ENCODE peak calls at places on chromosomes 16 and 17, in six cellular contexts. N, G, M, B, X and Y are unnamed samples.

GRCh38 chr16:71626018-71626857 is at the start of gene MARVELD3:
- DNase-seq in M (no peak), N (no peak), X (peak; percentile 81), B (no peak), G (peak; percentile 64), Y (no peak)

GRCh38 chr16:19757762-19758595 is 39.9 kb downstream of the IQCK start:
- DNase-seq in G (no peak), M (no peak), N (no peak), B (peak; percentile 41), X (no peak), Y (no peak)

GRCh38 chr17:28331891-28332420 is 3.3 kb downstream of the IFT20 start:
- DNase-seq in N (no peak), X (no peak), G (no peak), B (no peak), M (no peak), Y (no peak)

GRCh38 chr16:79009911-79010310 is 590.6 kb downstream of the MAF start:
- DNase-seq in M (no peak), G (no peak), N (no peak), X (no peak), B (no peak), Y (no peak)

GRCh38 chr16:12545292-12545610 is 258.4 kb downstream of the CPPED1 start:
- DNase-seq in N (no peak), G (no peak), X (no peak), B (no peak), M (no peak), Y (no peak)

GRCh38 chr17:76266244-76266938 is 1.2 kb downstream of the UBALD2 start:
- DNase-seq in N (no peak), X (no peak), M (no peak), G (no peak), B (peak; percentile 59), Y (no peak)

GRCh38 chr16:718922-719321 is 2.0 kb upstream of the ANTKMT start:
- DNase-seq in B (no peak), N (no peak), X (no peak), M (no peak), G (no peak), Y (no peak)

GRCh38 chr17:15744885-15745284 is 12.8 kb downstream of the TBC1D26 start:
- DNase-seq in M (no peak), G (no peak), X (no peak), N (no peak), B (no peak), Y (no peak)

GRCh38 chr17:77501101-77501566 is 360.4 kb downstream of the SEC14L1 start:
- DNase-seq in X (peak; percentile 40), G (peak; percentile 61), B (no peak), M (no peak), N (no peak), Y (no peak)

GRCh38 chr17:79928502-79929256 is 89.4 kb upstream of the CBX4 start:
- DNase-seq in G (no peak), N (no peak), X (no peak), B (no peak), M (no peak), Y (no peak)

GRCh38 chr17:54180919-54181318 is 358.2 kb downstream of the KIF2B start:
- DNase-seq in G (no peak), B (no peak), M (no peak), N (no peak), X (no peak), Y (no peak)

GRCh38 chr16:46922239-46922638 is 38.1 kb downstream of the GPT2 start:
- DNase-seq in B (no peak), X (no peak), N (no peak), M (no peak), G (no peak), Y (no peak)

GRCh38 chr16:78473031-78473699 is 373.7 kb downstream of the WWOX start:
- DNase-seq in B (no peak), M (no peak), N (no peak), G (no peak), X (no peak), Y (no peak)

GRCh38 chr17:40284085-40284713 is 3.5 kb upstream of the CDC6 start:
- DNase-seq in B (peak; percentile 82), X (peak; percentile 90), M (no peak), G (no peak), N (no peak), Y (peak; percentile 66)

GRCh38 chr17:83203472-83204221 is 124.2 kb downstream of the METRNL start:
- DNase-seq in N (no peak), M (no peak), G (peak; percentile 79), X (no peak), B (no peak), Y (no peak)

GRCh38 chr17:34384822-34385605 is 22.0 kb upstream of the CCL1 start:
- DNase-seq in N (no peak), X (no peak), M (no peak), G (no peak), B (no peak), Y (no peak)

GRCh38 chr16:72469932-72470331 is 298.0 kb upstream of the PMFBP1 start:
- DNase-seq in B (no peak), X (no peak), N (no peak), M (no peak), G (no peak), Y (no peak)

GRCh38 chr17:16878084-16878483 is 93.8 kb downstream of the TNFRSF13B start:
- DNase-seq in B (no peak), N (no peak), M (no peak), G (no peak), X (no peak), Y (no peak)

GRCh38 chr16:50838165-50838564 is 96.3 kb downstream of the CYLD start:
- DNase-seq in N (no peak), B (no peak), G (no peak), M (no peak), X (no peak), Y (no peak)

GRCh38 chr17:66215529-66215911 is 13.7 kb downstream of the APOH start:
- DNase-seq in M (no peak), B (no peak), N (no peak), G (no peak), X (no peak), Y (no peak)

GRCh38 chr16:56354016-56354415 is 71.3 kb downstream of the AMFR start:
- DNase-seq in G (peak; percentile 42), B (no peak), M (no peak), N (no peak), X (no peak), Y (no peak)

GRCh38 chr17:76727745-76728456 is 1.3 kb downstream of the METTL23 start:
- DNase-seq in B (peak; percentile 39), X (no peak), M (no peak), N (no peak), G (no peak), Y (no peak)

GRCh38 chr17:33390479-33391027 is 97.5 kb upstream of the ASIC2 start:
- DNase-seq in X (no peak), B (no peak), N (no peak), M (no peak), G (no peak), Y (no peak)

GRCh38 chr16:69823831-69824563 is 61.9 kb downstream of the WWP2 start:
- DNase-seq in B (no peak), N (peak; percentile 78), G (no peak), M (no peak), X (no peak), Y (no peak)
- H3K4me1 ChIP-seq in B (peaks cover 18% of the 10 kb centered on the region), N (peaks cover 22% of the 10 kb centered on the region), G (peaks cover 15% of the 10 kb centered on the region), M (no peaks in the 10 kb centered on the region), X (no peaks in the 10 kb centered on the region), Y (no peaks in the 10 kb centered on the region)

GRCh38 chr17:44451016-44451415 is 52.2 kb downstream of the GPATCH8 start:
- DNase-seq in X (no peak), M (no peak), B (no peak), N (no peak), G (no peak), Y (no peak)

GRCh38 chr17:44451832-44452231 is 51.4 kb downstream of the GPATCH8 start:
- DNase-seq in X (no peak), N (no peak), G (no peak), B (no peak), M (no peak), Y (no peak)

GRCh38 chr17:44442806-44443205 is 53.4 kb upstream of the ITGA2B start:
- DNase-seq in G (no peak), N (no peak), B (no peak), M (no peak), X (no peak), Y (no peak)

GRCh38 chr17:44444735-44445105 is 55.3 kb upstream of the ITGA2B start:
- DNase-seq in B (peak; percentile 81), G (no peak), M (no peak), N (no peak), X (peak; percentile 87), Y (peak; percentile 21)

GRCh38 chr17:44448412-44448811 is 54.8 kb downstream of the GPATCH8 start:
- DNase-seq in N (no peak), G (no peak), M (no peak), B (no peak), X (no peak), Y (no peak)
- H3K27ac ChIP-seq in N (no peak overlapping the region), G (no peak overlapping the region), M (no peak overlapping the region), B (no peak overlapping the region), X (no peak overlapping the region), Y (no peak overlapping the region)

GRCh38 chr17:41784207-41784744 is 2.2 kb downstream of the JUP start:
- DNase-seq in X (peak; percentile 66), N (peak; percentile 66), M (no peak), G (no peak), B (no peak), Y (no peak)
- H3K4me1 ChIP-seq in X (peaks cover 22% of the 10 kb centered on the region), N (peaks cover 61% of the 10 kb centered on the region), M (peaks cover 18% of the 10 kb centered on the region), G (peaks cover 40% of the 10 kb centered on the region), B (peaks cover 10% of the 10 kb centered on the region), Y (peaks cover 55% of the 10 kb centered on the region)

DNA sequence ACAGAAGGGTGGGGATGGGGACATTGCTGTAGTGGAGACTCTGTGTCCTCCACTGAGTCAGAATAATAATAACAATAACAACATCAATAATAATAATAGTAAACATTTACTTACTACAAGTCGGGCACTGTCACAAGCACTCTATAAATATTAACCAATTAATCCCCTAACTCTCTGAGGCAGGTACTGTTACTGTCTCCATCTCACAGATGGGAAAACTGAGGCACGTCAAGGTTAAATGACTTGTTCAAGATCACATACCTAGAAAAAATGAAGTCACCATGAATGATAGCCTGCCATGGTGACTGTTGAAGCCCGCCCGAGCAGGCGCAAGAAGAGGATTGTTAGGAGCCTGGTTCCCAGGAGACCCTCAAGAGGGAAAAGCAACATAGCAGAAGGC is 10.2 kb downstream of the PRR29 start:
- DNase-seq in M (no peak), B (no peak), N (no peak), X (no peak), G (no peak), Y (no peak)
- H3K27ac ChIP-seq in M (no peak overlapping the region), B (no peak overlapping the region), N (peak overlapping the region; percentile 90), X (no peak overlapping the region), G (no peak overlapping the region), Y (no peak overlapping the region)

DNA sequence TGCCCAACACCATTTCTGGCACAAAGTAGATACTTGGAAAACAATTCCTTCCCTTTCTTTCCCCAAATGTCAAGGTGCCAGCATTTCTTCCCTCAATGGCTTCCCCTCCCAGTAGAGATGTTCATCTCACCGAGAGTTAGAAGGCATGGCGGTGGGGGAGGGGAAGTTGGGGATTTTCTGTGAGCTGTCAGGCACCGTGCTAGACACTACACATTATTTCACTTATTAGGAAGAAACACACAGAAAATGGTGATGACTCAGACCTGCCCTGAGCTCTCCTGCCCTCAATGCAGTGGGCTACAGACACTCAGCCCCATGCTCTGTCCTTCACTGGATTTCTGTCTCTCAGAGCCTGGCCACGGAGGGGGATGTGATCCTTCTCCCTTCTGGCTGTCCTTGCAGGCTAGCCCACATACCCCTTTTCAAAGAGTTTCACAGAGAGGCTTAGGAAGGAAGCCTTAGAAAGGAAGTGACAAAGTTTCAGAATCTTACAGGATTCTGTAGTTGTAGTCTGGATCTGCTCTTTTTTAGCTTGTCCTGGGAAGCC is 12.0 kb upstream of the CCL5 start:
- DNase-seq in N (no peak), M (peak; percentile 47), G (no peak), X (no peak), B (no peak), Y (no peak)
- H3K4me1 ChIP-seq in N (peaks cover 6% of the 10 kb centered on the region), M (no peaks in the 10 kb centered on the region), G (peaks cover 7% of the 10 kb centered on the region), X (no peaks in the 10 kb centered on the region), B (no peaks in the 10 kb centered on the region), Y (peaks cover 7% of the 10 kb centered on the region)